ENCODE peak calls at places on chromosomes 2 and 18, in four cellular contexts. R is B cell; C is CD8-positive, alpha-beta T cell; B is GM06990. P is an unnamed sample.

GRCh38 chr2:85578243-85579180 is 1.1 kb downstream of the VAMP8 start:
- DNase-seq in B (no peak), C (no peak), R (peak), P (peak)

GRCh38 chr2:85647823-85648526 is 20.0 kb downstream of the SFTPB start:
- DNase-seq in B (no peak), C (no peak), R (peak), P (no peak)

GRCh38 chr2:46535360-46535759 is 56.0 kb downstream of the TMEM247 start:
- DNase-seq in B (no peak), R (peak), C (peak), P (peak)

GRCh38 chr18:10518595-10519273 is 7.1 kb upstream of the NAPG start:
- DNase-seq in C (no peak), B (no peak), R (no peak), P (no peak)

GRCh38 chr2:168639501-168639900 is 162.9 kb upstream of the NOSTRIN start:
- DNase-seq in R (no peak), B (no peak), C (no peak), P (no peak)

GRCh38 chr18:58302811-58303210 is 258.8 kb downstream of the NEDD4L start:
- DNase-seq in C (no peak), R (no peak), B (no peak), P (no peak)

GRCh38 chr2:127645395-127646291 is at the start of gene GPR17:
- DNase-seq in C (no peak), B (no peak), R (no peak), P (no peak)

GRCh38 chr18:45891806-45892205 is 66.3 kb downstream of the SIGLEC15 start:
- DNase-seq in R (no peak), C (no peak), B (no peak), P (no peak)

GRCh38 chr2:10654069-10654468 is 35.7 kb downstream of the NOL10 start:
- DNase-seq in B (peak), R (no peak), C (peak), P (no peak)

GRCh38 chr18:67574749-67575148 is 58.2 kb upstream of the DSEL start:
- DNase-seq in R (no peak), B (no peak), C (no peak), P (no peak)

GRCh38 chr2:221792971-221793670 is 221.0 kb upstream of the EPHA4 start:
- DNase-seq in R (no peak), C (no peak), B (no peak), P (no peak)

DNA sequence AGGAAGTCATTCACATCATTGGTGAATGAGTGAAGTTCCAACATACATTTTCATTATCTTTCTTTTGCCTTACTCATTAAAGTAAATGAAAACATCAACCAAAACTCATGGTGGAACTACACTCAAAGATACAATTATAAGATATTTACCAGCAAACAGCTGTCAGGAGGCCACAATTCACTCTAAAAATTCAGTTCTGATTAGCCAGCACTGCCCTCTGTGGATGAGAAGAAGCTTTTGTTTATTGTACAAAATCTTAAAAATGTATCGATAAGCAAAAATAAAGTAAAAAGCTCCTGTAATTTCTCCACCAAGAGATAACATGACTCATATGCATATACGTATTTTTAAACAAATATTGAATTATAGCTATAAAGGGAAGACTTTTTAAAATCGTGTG is 73.5 kb upstream of the RAPGEF4 start:
- DNase-seq in C (no peak), B (no peak), R (no peak), P (no peak)
- TF ChIP-seq CTCF in C (no peak), B (no peak), R (no peak), P (no peak)

DNA sequence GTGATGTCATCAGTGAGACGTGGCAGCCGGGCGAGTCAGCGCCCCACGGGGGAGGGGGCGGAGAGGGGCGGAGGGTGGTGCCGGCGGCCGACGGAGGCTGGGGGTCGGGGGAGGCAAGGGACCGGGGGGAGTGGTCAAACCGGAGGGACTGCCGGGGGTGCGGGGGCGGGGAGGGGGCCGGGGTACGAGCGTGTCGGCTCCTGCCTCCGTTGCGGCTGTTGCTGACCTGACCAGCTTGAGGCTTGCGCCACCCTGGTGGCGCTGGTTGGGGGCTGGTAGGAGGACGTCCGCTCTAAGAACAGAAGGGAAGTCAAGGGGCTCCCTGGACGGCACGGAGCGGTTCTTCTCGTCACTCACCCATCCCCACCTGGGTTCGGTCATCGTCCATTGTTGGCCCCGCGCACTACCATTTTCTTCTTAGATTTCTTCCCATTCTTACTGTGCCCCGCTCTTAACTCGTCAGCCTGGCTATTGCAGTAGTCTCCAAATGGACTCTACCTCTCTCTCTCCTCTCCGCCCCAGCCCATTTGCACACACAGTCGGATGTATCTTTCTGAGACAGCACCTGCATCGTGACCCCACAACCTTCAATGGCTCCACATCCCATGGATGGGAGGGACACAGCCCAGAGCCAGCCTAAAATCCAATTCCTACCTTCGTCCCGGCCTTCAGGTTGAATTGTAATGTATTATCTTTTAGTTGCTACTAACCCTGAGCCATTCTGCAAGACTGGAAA is 702 bp upstream of the RAB1A start:
- DNase-seq in R (no peak), C (no peak), B (no peak), P (no peak)
- TF ChIP-seq CTCF in R (no peak), C (no peak), B (no peak), P (no peak)

DNA sequence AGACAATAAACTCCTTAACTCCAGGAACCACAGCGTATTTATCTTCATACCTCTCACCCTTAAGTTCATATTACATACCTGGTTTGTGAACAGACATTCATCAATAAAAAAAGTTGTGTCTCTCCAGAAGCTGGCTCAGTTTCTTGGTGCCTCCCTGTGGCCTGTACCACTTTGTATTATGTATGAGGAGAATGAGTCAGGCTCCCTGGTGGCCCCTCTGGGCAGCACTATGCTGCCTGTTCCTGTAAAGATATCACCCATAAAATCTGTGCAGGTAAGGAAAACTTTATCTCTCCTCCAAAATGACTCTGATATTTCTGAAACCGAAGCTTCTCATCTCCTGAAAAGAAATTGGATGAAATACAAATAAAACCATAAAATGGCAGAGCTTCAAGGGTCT is 198.4 kb upstream of the NT5C1B start:
- DNase-seq in C (no peak), R (no peak), B (no peak), P (no peak)
- TF ChIP-seq CTCF in C (no peak), R (no peak), B (no peak), P (no peak)

GRCh38 chr2:6917761-6918421 is 679 bp downstream of the RNF144A start:
- DNase-seq in B (peak), R (no peak), C (no peak), P (no peak)

GRCh38 chr2:6917071-6917760 is at the start of gene RNF144A:
- DNase-seq in R (peak), B (peak), C (peak), P (peak)

GRCh38 chr2:6916224-6916623 is 988 bp upstream of the RNF144A start:
- DNase-seq in B (no peak), C (no peak), R (no peak), P (no peak)

GRCh38 chr2:6915399-6915798 is 1.8 kb upstream of the RNF144A start:
- DNase-seq in B (no peak), R (no peak), C (no peak), P (no peak)

DNA sequence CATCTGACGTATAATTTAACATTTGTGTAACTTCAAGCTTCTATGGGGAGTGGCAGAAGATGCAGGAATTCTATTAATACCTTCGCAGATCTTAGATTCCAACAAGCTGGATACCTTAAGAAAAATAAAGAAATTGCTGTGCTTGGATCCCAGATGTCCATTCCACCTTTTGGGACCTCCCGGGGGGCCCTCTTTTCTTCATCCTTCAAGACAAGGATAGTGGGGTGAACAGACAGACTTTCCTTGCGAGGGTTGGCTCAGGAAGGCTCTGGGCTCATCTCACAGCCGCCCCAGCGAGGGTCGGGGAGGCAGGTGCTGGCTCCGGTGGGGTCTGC is 509 bp upstream of the RNF144A start:
- DNase-seq in B (no peak), R (no peak), C (no peak), P (no peak)
- TF ChIP-seq CTCF in B (no peak), R (no peak), C (no peak), P (no peak)

GRCh38 chr18:53850918-53851317 is 373.6 kb downstream of the MBD2 start:
- DNase-seq in R (no peak), C (no peak), B (no peak), P (no peak)
- TF ChIP-seq CTCF in R (no peak), C (no peak), B (no peak), P (no peak)

P was measured in natural killer cell.